ENCODE peak calls at places on chromosome 17, in ten cellular contexts. One of them, this sample, is unnamed.

GRCh38 chr17:39923836-39924690 is 3.3 kb downstream of the ORMDL3 start:
- DNase-seq in PC-9: no peak
- DNase-seq in MM.1S: no peak
- DNase-seq in cardiac muscle cell: no peak
- DNase-seq in WTC11: peak; percentile 27
- DNase-seq in GM12865: no peak
- DNase-seq in choroid plexus epithelial cell: peak; percentile 45
- DNase-seq in pancreas: no peak
- DNase-seq in adrenal gland: no peak
- DNase-seq in progenitor cell of endocrine pancreas: no peak
- DNase-seq in this sample: no peak

GRCh38 chr17:63492940-63493339 is 16.1 kb downstream of the ACE start:
- DNase-seq in PC-9: no peak
- DNase-seq in MM.1S: no peak
- DNase-seq in cardiac muscle cell: no peak
- DNase-seq in WTC11: no peak
- DNase-seq in GM12865: no peak
- DNase-seq in choroid plexus epithelial cell: peak; percentile 22
- DNase-seq in pancreas: no peak
- DNase-seq in adrenal gland: no peak
- DNase-seq in progenitor cell of endocrine pancreas: no peak
- DNase-seq in this sample: no peak

GRCh38 chr17:80844418-80844990 is 147.1 kb upstream of the CHMP6 start:
- DNase-seq in PC-9: no peak
- DNase-seq in MM.1S: no peak
- DNase-seq in cardiac muscle cell: no peak
- DNase-seq in WTC11: no peak
- DNase-seq in GM12865: no peak
- DNase-seq in choroid plexus epithelial cell: no peak
- DNase-seq in pancreas: no peak
- DNase-seq in adrenal gland: no peak
- DNase-seq in progenitor cell of endocrine pancreas: no peak
- DNase-seq in this sample: no peak

GRCh38 chr17:55430531-55431228 is 9.0 kb upstream of the MMD start:
- DNase-seq in PC-9: no peak
- DNase-seq in MM.1S: no peak
- DNase-seq in cardiac muscle cell: peak; percentile 72
- DNase-seq in WTC11: no peak
- DNase-seq in GM12865: no peak
- DNase-seq in choroid plexus epithelial cell: no peak
- DNase-seq in pancreas: no peak
- DNase-seq in adrenal gland: no peak
- DNase-seq in progenitor cell of endocrine pancreas: no peak
- DNase-seq in this sample: no peak

GRCh38 chr17:347309-347708 is 5.3 kb downstream of the RPH3AL start:
- DNase-seq in PC-9: no peak
- DNase-seq in MM.1S: no peak
- DNase-seq in cardiac muscle cell: no peak
- DNase-seq in WTC11: no peak
- DNase-seq in GM12865: no peak
- DNase-seq in choroid plexus epithelial cell: no peak
- DNase-seq in pancreas: no peak
- DNase-seq in adrenal gland: no peak
- DNase-seq in progenitor cell of endocrine pancreas: no peak
- DNase-seq in this sample: no peak

GRCh38 chr17:348692-349425 is 3.7 kb downstream of the RPH3AL start:
- DNase-seq in PC-9: no peak
- DNase-seq in MM.1S: no peak
- DNase-seq in cardiac muscle cell: no peak
- DNase-seq in WTC11: no peak
- DNase-seq in GM12865: no peak
- DNase-seq in choroid plexus epithelial cell: peak; percentile 14
- DNase-seq in pancreas: peak; percentile 81
- DNase-seq in adrenal gland: peak; percentile 42
- DNase-seq in progenitor cell of endocrine pancreas: no peak
- DNase-seq in this sample: no peak

GRCh38 chr17:43791589-43791988 is 11.4 kb downstream of the CFAP97D1 start:
- DNase-seq in PC-9: peak; percentile 11
- DNase-seq in MM.1S: no peak
- DNase-seq in cardiac muscle cell: peak; percentile 56
- DNase-seq in WTC11: no peak
- DNase-seq in GM12865: peak; percentile 19
- DNase-seq in choroid plexus epithelial cell: peak; percentile 75
- DNase-seq in pancreas: no peak
- DNase-seq in adrenal gland: no peak
- DNase-seq in progenitor cell of endocrine pancreas: no peak
- DNase-seq in this sample: no peak

GRCh38 chr17:4560837-4561241 is 462 bp upstream of the GGT6 start:
- DNase-seq in PC-9: no peak
- DNase-seq in MM.1S: no peak
- DNase-seq in cardiac muscle cell: peak; percentile 36
- DNase-seq in WTC11: peak; percentile 38
- DNase-seq in GM12865: no peak
- DNase-seq in choroid plexus epithelial cell: peak; percentile 40
- DNase-seq in pancreas: no peak
- DNase-seq in adrenal gland: peak; percentile 83
- DNase-seq in progenitor cell of endocrine pancreas: no peak
- DNase-seq in this sample: no peak

GRCh38 chr17:43908111-43908721 is 880 bp upstream of the MPP2 start:
- DNase-seq in PC-9: no peak
- DNase-seq in MM.1S: no peak
- DNase-seq in cardiac muscle cell: peak; percentile 78
- DNase-seq in WTC11: peak; percentile 66
- DNase-seq in GM12865: peak; percentile 31
- DNase-seq in choroid plexus epithelial cell: peak; percentile 72
- DNase-seq in pancreas: no peak
- DNase-seq in adrenal gland: peak; percentile 20
- DNase-seq in progenitor cell of endocrine pancreas: no peak
- DNase-seq in this sample: no peak

GRCh38 chr17:72614871-72615626 is 477.4 kb downstream of the SLC39A11 start:
- DNase-seq in PC-9: no peak
- DNase-seq in MM.1S: no peak
- DNase-seq in cardiac muscle cell: peak; percentile 15
- DNase-seq in WTC11: peak; percentile 29
- DNase-seq in GM12865: no peak
- DNase-seq in choroid plexus epithelial cell: peak; percentile 57
- DNase-seq in pancreas: peak; percentile 55
- DNase-seq in adrenal gland: no peak
- DNase-seq in progenitor cell of endocrine pancreas: peak; percentile 56
- DNase-seq in this sample: no peak

GRCh38 chr17:82101767-82102679 is 4.0 kb upstream of the FASN start:
- DNase-seq in PC-9: peak; percentile 58
- DNase-seq in MM.1S: no peak
- DNase-seq in cardiac muscle cell: no peak
- DNase-seq in WTC11: no peak
- DNase-seq in GM12865: no peak
- DNase-seq in choroid plexus epithelial cell: no peak
- DNase-seq in pancreas: no peak
- DNase-seq in adrenal gland: peak; percentile 27
- DNase-seq in progenitor cell of endocrine pancreas: no peak
- DNase-seq in this sample: no peak

GRCh38 chr17:38912221-38912813 is 13.1 kb upstream of the LASP1NB start:
- DNase-seq in PC-9: no peak
- DNase-seq in MM.1S: no peak
- DNase-seq in cardiac muscle cell: no peak
- DNase-seq in WTC11: no peak
- DNase-seq in GM12865: no peak
- DNase-seq in choroid plexus epithelial cell: peak; percentile 53
- DNase-seq in pancreas: peak; percentile 84
- DNase-seq in adrenal gland: peak; percentile 84
- DNase-seq in progenitor cell of endocrine pancreas: no peak
- DNase-seq in this sample: peak; percentile 16

DNA sequence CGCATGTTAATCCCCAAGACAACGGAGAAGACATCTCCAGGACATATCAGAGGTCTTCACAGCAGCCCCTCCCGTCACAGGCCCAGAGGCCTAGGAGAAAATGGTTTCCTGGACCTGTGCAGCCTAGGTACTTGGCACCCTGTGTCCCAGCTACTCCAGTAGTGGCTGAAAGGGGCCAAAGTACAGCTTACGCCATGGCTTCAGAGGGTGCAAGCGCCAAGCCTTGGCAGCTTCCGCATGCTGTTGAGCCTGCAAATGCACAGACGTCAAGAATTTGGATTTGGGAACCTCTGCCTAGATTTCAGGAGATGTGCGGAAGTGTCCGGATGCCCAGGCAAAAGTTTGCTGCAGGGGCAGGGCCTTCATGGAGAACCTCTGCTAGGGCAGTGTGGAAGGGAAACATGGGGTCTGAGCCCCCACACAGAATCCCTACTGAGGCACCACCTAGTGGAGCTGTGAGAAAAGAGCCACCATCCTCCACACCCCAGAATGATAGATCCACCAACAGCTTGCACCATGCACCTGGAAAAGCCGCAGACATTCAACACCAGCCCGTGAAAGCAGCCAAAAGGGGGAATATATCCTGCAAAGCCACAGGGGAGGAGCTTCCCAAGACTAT is 159.3 kb upstream of the COX10 start:
- DNase-seq in PC-9: no peak
- DNase-seq in MM.1S: no peak
- DNase-seq in cardiac muscle cell: no peak
- DNase-seq in WTC11: no peak
- DNase-seq in GM12865: no peak
- DNase-seq in choroid plexus epithelial cell: no peak
- DNase-seq in pancreas: no peak
- DNase-seq in adrenal gland: no peak
- DNase-seq in progenitor cell of endocrine pancreas: no peak
- DNase-seq in this sample: no peak
- TF ChIP-seq CTCF in PC-9: no peak
- TF ChIP-seq CTCF in MM.1S: no peak
- TF ChIP-seq CTCF in cardiac muscle cell: no peak
- TF ChIP-seq CTCF in WTC11: no peak
- TF ChIP-seq CTCF in GM12865: no peak
- TF ChIP-seq CTCF in choroid plexus epithelial cell: no peak
- TF ChIP-seq CTCF in pancreas: no peak
- TF ChIP-seq CTCF in adrenal gland: no peak
- TF ChIP-seq CTCF in progenitor cell of endocrine pancreas: no peak
- TF ChIP-seq CTCF in this sample: no peak

GRCh38 chr17:14784997-14785696 is 480.0 kb downstream of the PMP22 start:
- DNase-seq in PC-9: no peak
- DNase-seq in MM.1S: peak; percentile 15
- DNase-seq in cardiac muscle cell: no peak
- DNase-seq in WTC11: peak; percentile 27
- DNase-seq in GM12865: peak; percentile 2
- DNase-seq in choroid plexus epithelial cell: no peak
- DNase-seq in pancreas: no peak
- DNase-seq in adrenal gland: no peak
- DNase-seq in progenitor cell of endocrine pancreas: no peak
- DNase-seq in this sample: no peak
- TF ChIP-seq CTCF in PC-9: no peak
- TF ChIP-seq CTCF in MM.1S: no peak
- TF ChIP-seq CTCF in cardiac muscle cell: no peak
- TF ChIP-seq CTCF in WTC11: no peak
- TF ChIP-seq CTCF in GM12865: no peak
- TF ChIP-seq CTCF in choroid plexus epithelial cell: no peak
- TF ChIP-seq CTCF in pancreas: no peak
- TF ChIP-seq CTCF in adrenal gland: no peak
- TF ChIP-seq CTCF in progenitor cell of endocrine pancreas: peak; percentile 45
- TF ChIP-seq CTCF in this sample: peak; percentile 37

DNA sequence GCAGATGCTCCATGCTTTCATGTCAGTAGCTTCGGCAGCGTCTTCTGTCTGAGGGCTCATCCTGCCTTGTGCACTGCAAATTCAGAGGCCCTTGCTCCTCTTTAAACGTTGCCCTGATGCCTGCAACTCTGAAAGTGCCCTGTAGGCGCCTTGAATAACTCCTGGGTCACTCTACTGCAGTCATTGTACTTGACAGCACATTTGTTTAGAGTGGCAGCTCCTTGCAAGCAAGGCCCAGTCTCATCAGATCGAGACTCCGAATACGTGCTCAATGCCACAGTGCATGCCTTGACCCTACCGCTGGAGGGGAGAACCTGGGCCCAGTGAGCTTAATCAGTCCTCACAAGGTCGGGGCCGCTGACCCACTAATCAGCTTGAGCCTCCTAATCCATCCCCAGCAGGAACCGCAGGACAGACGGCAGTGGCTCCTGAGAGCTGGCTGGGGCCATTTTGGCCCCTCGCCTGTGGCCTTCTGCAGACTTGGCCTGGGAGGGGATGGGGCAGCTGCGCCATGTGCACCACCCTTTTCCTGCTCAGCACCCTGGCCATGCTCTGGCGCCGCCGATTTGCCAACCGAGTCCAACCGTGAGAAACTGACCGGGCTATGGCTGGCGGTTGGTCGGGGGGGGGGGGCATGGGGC is at the start of gene PRCD:
- DNase-seq in PC-9: no peak
- DNase-seq in MM.1S: no peak
- DNase-seq in cardiac muscle cell: no peak
- DNase-seq in WTC11: no peak
- DNase-seq in GM12865: no peak
- DNase-seq in choroid plexus epithelial cell: no peak
- DNase-seq in pancreas: no peak
- DNase-seq in adrenal gland: no peak
- DNase-seq in progenitor cell of endocrine pancreas: no peak
- DNase-seq in this sample: no peak
- TF ChIP-seq CTCF in PC-9: no peak
- TF ChIP-seq CTCF in MM.1S: no peak
- TF ChIP-seq CTCF in cardiac muscle cell: no peak
- TF ChIP-seq CTCF in WTC11: no peak
- TF ChIP-seq CTCF in GM12865: peak; percentile 7
- TF ChIP-seq CTCF in choroid plexus epithelial cell: no peak
- TF ChIP-seq CTCF in pancreas: no peak
- TF ChIP-seq CTCF in adrenal gland: no peak
- TF ChIP-seq CTCF in progenitor cell of endocrine pancreas: peak; percentile 18
- TF ChIP-seq CTCF in this sample: no peak

GRCh38 chr17:28493467-28493866 is 12.7 kb upstream of the FOXN1 start:
- DNase-seq in PC-9: no peak
- DNase-seq in MM.1S: no peak
- DNase-seq in cardiac muscle cell: no peak
- DNase-seq in WTC11: no peak
- DNase-seq in GM12865: no peak
- DNase-seq in choroid plexus epithelial cell: peak; percentile 41
- DNase-seq in pancreas: no peak
- DNase-seq in adrenal gland: peak; percentile 34
- DNase-seq in progenitor cell of endocrine pancreas: no peak
- DNase-seq in this sample: no peak

GRCh38 chr17:28491860-28492259 is 14.3 kb upstream of the FOXN1 start:
- DNase-seq in PC-9: no peak
- DNase-seq in MM.1S: no peak
- DNase-seq in cardiac muscle cell: no peak
- DNase-seq in WTC11: no peak
- DNase-seq in GM12865: no peak
- DNase-seq in choroid plexus epithelial cell: no peak
- DNase-seq in pancreas: no peak
- DNase-seq in adrenal gland: no peak
- DNase-seq in progenitor cell of endocrine pancreas: no peak
- DNase-seq in this sample: no peak

GRCh38 chr17:28494445-28495188 is 11.5 kb upstream of the FOXN1 start:
- DNase-seq in PC-9: peak; percentile 76
- DNase-seq in MM.1S: peak; percentile 53
- DNase-seq in cardiac muscle cell: peak; percentile 73
- DNase-seq in WTC11: peak; percentile 89
- DNase-seq in GM12865: peak; percentile 85
- DNase-seq in choroid plexus epithelial cell: peak; percentile 75
- DNase-seq in pancreas: peak; percentile 69
- DNase-seq in adrenal gland: peak; percentile 76
- DNase-seq in progenitor cell of endocrine pancreas: peak; percentile 72
- DNase-seq in this sample: peak; percentile 92

GRCh38 chr17:28491286-28491685 is 14.9 kb upstream of the FOXN1 start:
- DNase-seq in PC-9: no peak
- DNase-seq in MM.1S: no peak
- DNase-seq in cardiac muscle cell: no peak
- DNase-seq in WTC11: no peak
- DNase-seq in GM12865: no peak
- DNase-seq in choroid plexus epithelial cell: no peak
- DNase-seq in pancreas: no peak
- DNase-seq in adrenal gland: no peak
- DNase-seq in progenitor cell of endocrine pancreas: no peak
- DNase-seq in this sample: no peak

GRCh38 chr17:28492352-28493310 is 13.5 kb upstream of the FOXN1 start:
- DNase-seq in PC-9: no peak
- DNase-seq in MM.1S: no peak
- DNase-seq in cardiac muscle cell: no peak
- DNase-seq in WTC11: no peak
- DNase-seq in GM12865: no peak
- DNase-seq in choroid plexus epithelial cell: peak; percentile 42
- DNase-seq in pancreas: no peak
- DNase-seq in adrenal gland: no peak
- DNase-seq in progenitor cell of endocrine pancreas: no peak
- DNase-seq in this sample: no peak
- TF ChIP-seq CTCF in PC-9: no peak
- TF ChIP-seq CTCF in MM.1S: no peak
- TF ChIP-seq CTCF in cardiac muscle cell: no peak
- TF ChIP-seq CTCF in WTC11: no peak
- TF ChIP-seq CTCF in GM12865: no peak
- TF ChIP-seq CTCF in choroid plexus epithelial cell: peak; percentile 12
- TF ChIP-seq CTCF in pancreas: no peak
- TF ChIP-seq CTCF in adrenal gland: no peak
- TF ChIP-seq CTCF in progenitor cell of endocrine pancreas: no peak
- TF ChIP-seq CTCF in this sample: no peak

This sample was measured in GM13976.